ENCODE peak calls at places on chromosome 7, in nine cellular contexts. T, R, V, E, X, A, N, Q and S are unnamed samples.

GRCh38 chr7:121480058-121480457 is 84.0 kb upstream of the FAM3C start:
- DNase-seq in X (no peak), N (no peak), Q (no peak), R (no peak), V (no peak), T (no peak), E (no peak), A (no peak), S (no peak)

GRCh38 chr7:13987395-13987794 is 2.1 kb downstream of the ETV1 start:
- DNase-seq in X (no peak), V (no peak), N (no peak), R (no peak), E (no peak), A (no peak), T (no peak), Q (no peak), S (no peak)

GRCh38 chr7:47509571-47509970 is 72.3 kb downstream of the TNS3 start:
- DNase-seq in X (no peak), Q (no peak), R (no peak), A (no peak), T (no peak), V (no peak), N (no peak), E (no peak), S (no peak)

GRCh38 chr7:70618020-70618551 is 513.9 kb upstream of the GALNT17 start:
- DNase-seq in X (no peak), T (peak; percentile 64), R (no peak), E (no peak), A (no peak), Q (no peak), V (no peak), N (no peak), S (no peak)

GRCh38 chr7:21568762-21569161 is 25.9 kb downstream of the DNAH11 start:
- DNase-seq in T (no peak), A (no peak), N (no peak), V (no peak), Q (peak; percentile 22), X (no peak), E (no peak), R (no peak), S (no peak)

GRCh38 chr7:153408360-153409335 is 643.5 kb upstream of the DPP6 start:
- DNase-seq in R (no peak), A (no peak), X (no peak), E (no peak), T (no peak), N (no peak), V (no peak), Q (no peak), S (no peak)

GRCh38 chr7:2732959-2733584 is 45.1 kb downstream of the AMZ1 start:
- DNase-seq in R (no peak), E (no peak), A (no peak), X (no peak), T (peak; percentile 81), N (no peak), V (no peak), Q (no peak), S (peak; percentile 70)

GRCh38 chr7:55533729-55534080 is 38.6 kb downstream of the VOPP1 start:
- DNase-seq in V (no peak), R (no peak), E (no peak), N (no peak), Q (no peak), A (no peak), T (no peak), X (no peak), S (no peak)

GRCh38 chr7:25263292-25263691 is 35.0 kb upstream of the NPVF start:
- DNase-seq in E (no peak), V (no peak), Q (no peak), R (no peak), X (no peak), N (no peak), T (no peak), A (no peak), S (no peak)